ENCODE peak calls at places on chromosomes 7 and 10, in eight cellular contexts. One of them, this sample, is unnamed.

GRCh38 chr10:6702030-6702429 is 122.0 kb upstream of the PRKCQ start:
- DNase-seq in endothelial cell: no peak
- DNase-seq in GM13977: no peak
- DNase-seq in AG04449: no peak
- DNase-seq in Calu3: no peak
- DNase-seq in choroid plexus epithelial cell: no peak
- DNase-seq in upper lobe of right lung: no peak
- DNase-seq in spleen: no peak
- DNase-seq in this sample: no peak

GRCh38 chr10:24231200-24231599 is 22.3 kb downstream of the KIAA1217 start:
- DNase-seq in endothelial cell: no peak
- DNase-seq in AG04449: no peak
- DNase-seq in GM13977: no peak
- DNase-seq in spleen: no peak
- DNase-seq in choroid plexus epithelial cell: no peak
- DNase-seq in upper lobe of right lung: no peak
- DNase-seq in Calu3: no peak
- DNase-seq in this sample: no peak

GRCh38 chr10:73969224-73969811 is 28.6 kb upstream of the VCL start:
- DNase-seq in endothelial cell: no peak
- DNase-seq in GM13977: no peak
- DNase-seq in Calu3: no peak
- DNase-seq in spleen: no peak
- DNase-seq in AG04449: no peak
- DNase-seq in choroid plexus epithelial cell: peak
- DNase-seq in upper lobe of right lung: no peak
- DNase-seq in this sample: no peak

GRCh38 chr7:22627136-22627535 is 99.9 kb upstream of the IL6 start:
- DNase-seq in AG04449: peak
- DNase-seq in choroid plexus epithelial cell: peak
- DNase-seq in spleen: no peak
- DNase-seq in GM13977: no peak
- DNase-seq in upper lobe of right lung: no peak
- DNase-seq in endothelial cell: no peak
- DNase-seq in Calu3: no peak
- DNase-seq in this sample: no peak

GRCh38 chr7:47611045-47611511 is 29.2 kb upstream of the TNS3 start:
- DNase-seq in choroid plexus epithelial cell: peak
- DNase-seq in spleen: no peak
- DNase-seq in endothelial cell: no peak
- DNase-seq in GM13977: no peak
- DNase-seq in Calu3: no peak
- DNase-seq in upper lobe of right lung: no peak
- DNase-seq in AG04449: no peak
- DNase-seq in this sample: no peak

GRCh38 chr7:19362099-19362498 is 216.9 kb upstream of the FERD3L start:
- DNase-seq in Calu3: no peak
- DNase-seq in AG04449: no peak
- DNase-seq in choroid plexus epithelial cell: peak
- DNase-seq in spleen: no peak
- DNase-seq in GM13977: no peak
- DNase-seq in upper lobe of right lung: no peak
- DNase-seq in endothelial cell: no peak
- DNase-seq in this sample: no peak

GRCh38 chr10:11875183-11875498 is 52.0 kb downstream of the PROSER2 start:
- DNase-seq in upper lobe of right lung: no peak
- DNase-seq in Calu3: no peak
- DNase-seq in AG04449: no peak
- DNase-seq in choroid plexus epithelial cell: no peak
- DNase-seq in spleen: no peak
- DNase-seq in endothelial cell: no peak
- DNase-seq in GM13977: no peak
- DNase-seq in this sample: no peak

GRCh38 chr7:113199841-113200240 is 81.5 kb upstream of the SMIM30 start:
- DNase-seq in upper lobe of right lung: no peak
- DNase-seq in endothelial cell: no peak
- DNase-seq in Calu3: peak
- DNase-seq in spleen: no peak
- DNase-seq in AG04449: peak
- DNase-seq in GM13977: no peak
- DNase-seq in choroid plexus epithelial cell: peak
- DNase-seq in this sample: no peak

GRCh38 chr7:93016085-93016471 is 101.7 kb downstream of the SAMD9 start:
- DNase-seq in Calu3: no peak
- DNase-seq in AG04449: no peak
- DNase-seq in endothelial cell: no peak
- DNase-seq in choroid plexus epithelial cell: peak
- DNase-seq in spleen: no peak
- DNase-seq in upper lobe of right lung: no peak
- DNase-seq in GM13977: no peak
- DNase-seq in this sample: no peak

DNA sequence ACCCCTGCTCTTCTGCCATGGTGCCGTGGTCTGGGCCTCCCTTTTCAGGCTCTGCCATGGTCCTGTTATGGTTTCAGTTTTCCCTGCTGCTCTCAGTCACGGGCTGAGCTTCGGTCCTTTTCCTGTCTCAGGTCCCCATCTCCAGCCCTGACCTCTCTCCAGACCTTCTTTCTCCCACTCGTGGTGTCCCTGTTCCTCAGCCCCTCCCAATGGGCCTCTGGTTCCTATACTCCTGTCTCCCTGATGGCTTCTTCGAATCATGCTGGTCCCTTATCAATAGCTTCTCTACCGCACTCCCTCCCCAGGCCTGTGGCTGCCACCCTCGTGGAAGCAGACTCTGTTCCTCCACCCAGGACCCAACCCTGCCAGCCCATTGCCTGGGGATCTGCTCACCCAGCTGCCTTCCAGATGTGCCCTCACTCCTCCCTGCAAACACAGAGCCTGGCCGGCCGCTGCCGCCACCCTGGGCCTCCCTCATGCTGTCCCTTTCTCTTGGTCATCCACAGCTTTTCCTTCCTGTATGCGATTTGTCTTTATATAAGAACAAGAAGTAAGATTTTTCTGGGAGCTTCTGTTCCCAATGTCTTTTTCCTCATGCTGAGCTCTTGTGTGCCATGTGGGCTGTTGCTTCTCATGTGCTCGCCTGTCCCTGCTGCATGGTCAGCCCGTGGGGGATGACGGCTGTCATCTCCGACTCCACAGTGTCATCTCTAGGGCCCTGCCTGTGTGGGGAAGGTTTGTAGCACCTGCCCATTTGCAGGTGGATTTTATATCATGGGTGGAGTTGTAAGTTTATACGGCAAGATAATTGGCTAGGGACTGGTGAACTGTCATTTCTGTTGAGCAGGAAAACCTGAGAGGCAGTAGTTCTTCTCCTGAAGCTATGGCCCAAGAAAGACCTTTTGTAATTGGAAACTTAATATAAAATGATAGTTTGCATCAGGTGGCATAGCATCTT is 126.7 kb downstream of the NT5C2 start:
- DNase-seq in spleen: no peak
- DNase-seq in upper lobe of right lung: no peak
- DNase-seq in GM13977: no peak
- DNase-seq in AG04449: no peak
- DNase-seq in endothelial cell: no peak
- DNase-seq in Calu3: no peak
- DNase-seq in choroid plexus epithelial cell: no peak
- DNase-seq in this sample: no peak
- TF ChIP-seq CTCF in spleen: no peak
- TF ChIP-seq CTCF in upper lobe of right lung: no peak
- TF ChIP-seq CTCF in GM13977: no peak
- TF ChIP-seq CTCF in AG04449: no peak
- TF ChIP-seq CTCF in endothelial cell: no peak
- TF ChIP-seq CTCF in Calu3: no peak
- TF ChIP-seq CTCF in choroid plexus epithelial cell: no peak
- TF ChIP-seq CTCF in this sample: no peak

DNA sequence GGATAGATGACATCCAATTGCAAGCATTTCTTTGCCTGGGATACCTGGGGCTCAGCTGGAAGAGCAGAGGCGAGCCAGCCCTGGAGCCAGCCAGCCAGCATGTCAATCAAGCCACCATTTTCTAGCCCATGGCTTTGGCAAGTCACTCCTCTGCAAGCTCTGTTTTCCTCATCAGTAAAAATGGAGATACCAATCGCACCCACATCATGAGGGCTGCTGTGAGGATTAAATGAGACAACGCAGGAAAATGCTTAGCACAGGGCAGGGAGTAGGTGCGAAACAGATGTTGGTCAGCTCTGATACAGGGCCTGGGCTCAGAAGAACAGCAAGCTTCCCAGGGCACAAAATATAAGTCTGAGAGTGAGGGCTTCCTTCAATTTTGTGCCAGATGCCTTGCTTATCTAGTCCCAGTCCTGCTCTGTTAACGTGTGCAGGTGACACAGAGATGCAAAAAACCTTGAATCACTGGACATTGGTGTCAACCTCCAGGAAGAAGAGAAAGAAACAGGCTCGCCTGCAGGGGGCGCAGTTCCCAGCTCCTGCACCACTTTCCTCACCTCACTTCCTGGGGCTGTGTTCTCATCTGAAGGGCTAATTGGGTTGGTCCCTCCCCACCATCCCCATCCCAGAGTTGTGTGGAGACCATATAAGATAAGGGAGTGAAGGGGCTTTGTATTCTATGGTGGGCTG is 72.8 kb upstream of the CACUL1 start:
- DNase-seq in choroid plexus epithelial cell: no peak
- DNase-seq in Calu3: no peak
- DNase-seq in AG04449: no peak
- DNase-seq in upper lobe of right lung: no peak
- DNase-seq in spleen: peak
- DNase-seq in endothelial cell: no peak
- DNase-seq in GM13977: no peak
- DNase-seq in this sample: no peak
- TF ChIP-seq CTCF in choroid plexus epithelial cell: peak
- TF ChIP-seq CTCF in Calu3: peak
- TF ChIP-seq CTCF in AG04449: no peak
- TF ChIP-seq CTCF in upper lobe of right lung: no peak
- TF ChIP-seq CTCF in spleen: no peak
- TF ChIP-seq CTCF in endothelial cell: peak
- TF ChIP-seq CTCF in GM13977: peak
- TF ChIP-seq CTCF in this sample: peak

GRCh38 chr10:100341953-100342626 is 4.9 kb upstream of the SCD start:
- DNase-seq in endothelial cell: peak
- DNase-seq in upper lobe of right lung: peak
- DNase-seq in Calu3: peak
- DNase-seq in choroid plexus epithelial cell: peak
- DNase-seq in GM13977: peak
- DNase-seq in AG04449: no peak
- DNase-seq in spleen: no peak
- DNase-seq in this sample: no peak
- TF ChIP-seq CTCF in endothelial cell: no peak
- TF ChIP-seq CTCF in upper lobe of right lung: peak
- TF ChIP-seq CTCF in Calu3: peak
- TF ChIP-seq CTCF in choroid plexus epithelial cell: peak
- TF ChIP-seq CTCF in GM13977: peak
- TF ChIP-seq CTCF in AG04449: peak
- TF ChIP-seq CTCF in spleen: peak
- TF ChIP-seq CTCF in this sample: peak

DNA sequence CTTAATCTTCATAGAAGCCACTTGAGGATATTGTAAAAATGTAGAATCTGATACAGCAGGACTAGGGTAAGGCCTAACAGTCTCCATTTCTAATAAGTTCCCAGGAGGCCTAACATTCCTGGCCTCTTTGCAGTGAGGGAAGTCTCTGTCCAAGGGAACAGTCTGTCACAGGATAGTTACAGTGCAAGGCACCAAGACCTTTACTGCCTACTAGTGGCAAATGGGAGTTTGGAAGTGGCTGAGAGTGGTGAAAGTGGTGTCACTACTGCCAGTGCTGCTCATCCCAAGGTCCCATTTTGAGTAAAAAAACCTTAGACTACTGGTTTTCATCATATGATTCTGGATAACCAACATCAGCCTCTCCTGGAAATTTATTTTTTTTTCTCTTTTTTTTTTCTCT is 619.5 kb upstream of the SEMA3D start:
- DNase-seq in AG04449: no peak
- DNase-seq in endothelial cell: no peak
- DNase-seq in GM13977: no peak
- DNase-seq in Calu3: no peak
- DNase-seq in spleen: no peak
- DNase-seq in upper lobe of right lung: no peak
- DNase-seq in choroid plexus epithelial cell: no peak
- DNase-seq in this sample: no peak
- TF ChIP-seq CTCF in AG04449: no peak
- TF ChIP-seq CTCF in endothelial cell: no peak
- TF ChIP-seq CTCF in GM13977: no peak
- TF ChIP-seq CTCF in Calu3: no peak
- TF ChIP-seq CTCF in spleen: no peak
- TF ChIP-seq CTCF in upper lobe of right lung: no peak
- TF ChIP-seq CTCF in choroid plexus epithelial cell: no peak
- TF ChIP-seq CTCF in this sample: no peak

DNA sequence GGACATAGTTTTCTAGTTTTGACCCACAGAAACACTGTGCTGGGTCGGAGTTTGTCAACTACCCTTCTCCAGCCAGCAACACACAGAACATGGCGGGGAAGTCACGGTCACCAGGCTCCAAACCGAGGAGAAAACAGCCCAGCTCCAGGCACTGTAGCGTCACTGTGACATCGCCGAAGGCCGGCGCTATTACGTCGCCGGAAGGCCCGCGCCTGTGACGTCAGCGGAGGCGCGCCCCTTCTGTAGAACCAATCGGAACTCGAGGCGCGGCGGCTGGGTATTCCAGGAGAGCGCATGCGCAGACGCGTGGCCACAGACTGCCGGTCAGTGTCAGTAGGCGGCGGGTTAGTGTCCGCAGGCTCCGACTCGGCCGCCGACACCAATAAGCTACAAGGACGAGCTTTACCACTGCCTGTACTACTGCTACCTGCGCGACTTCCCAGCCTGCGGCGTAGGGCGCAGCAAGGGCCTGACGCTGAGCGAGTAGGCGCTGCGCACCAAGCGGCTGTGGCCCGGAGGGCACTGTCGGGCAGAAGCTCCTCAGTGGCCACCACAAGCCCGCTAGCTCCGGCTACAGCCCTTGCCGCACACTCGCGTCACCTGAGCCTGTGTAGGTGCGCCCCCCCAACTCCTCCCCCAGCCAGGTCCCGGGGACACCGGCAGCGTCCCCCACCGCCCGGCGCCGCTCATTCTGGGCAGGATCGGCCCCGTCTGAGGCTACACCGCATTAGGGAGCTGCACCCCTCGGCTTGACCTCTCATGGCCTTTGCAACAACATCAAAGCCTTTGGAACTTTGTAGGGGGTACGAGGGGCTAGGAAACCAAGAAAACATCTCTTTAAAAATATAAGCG is 35.1 kb upstream of the SRRM3 start:
- DNase-seq in Calu3: peak
- DNase-seq in upper lobe of right lung: peak
- DNase-seq in choroid plexus epithelial cell: peak
- DNase-seq in GM13977: peak
- DNase-seq in AG04449: peak
- DNase-seq in spleen: peak
- DNase-seq in endothelial cell: peak
- DNase-seq in this sample: peak
- TF ChIP-seq CTCF in Calu3: no peak
- TF ChIP-seq CTCF in upper lobe of right lung: peak
- TF ChIP-seq CTCF in choroid plexus epithelial cell: peak
- TF ChIP-seq CTCF in GM13977: no peak
- TF ChIP-seq CTCF in AG04449: peak
- TF ChIP-seq CTCF in spleen: peak
- TF ChIP-seq CTCF in endothelial cell: no peak
- TF ChIP-seq CTCF in this sample: peak

This sample was measured in chondrocyte.